ENCODE peak calls at places on chromosomes 3 and 15, in ten cellular contexts. Q is neural crest cell, N is amniotic epithelial cell, P is spleen, I is stromal cell of bone marrow, W is substantia nigra, J is kidney tubule cell, K is heart left ventricle, O is glomerular endothelial cell, C is HS-27A. D is an unnamed sample.

GRCh38 chr15:43948691-43949325 is 122.0 kb downstream of the WDR76 start:
- DNase-seq in Q (no peak), N (no peak), P (no peak), I (no peak), W (no peak), J (no peak), K (no peak), O (no peak), C (no peak), D (no peak)

GRCh38 chr15:74428442-74428787 is 5.3 kb downstream of the SEMA7A start:
- DNase-seq in Q (no peak), N (no peak), P (no peak), I (no peak), W (no peak), J (no peak), K (no peak), O (no peak), C (no peak), D (no peak)

GRCh38 chr3:153210660-153211059 is 48.6 kb downstream of the RAP2B start:
- DNase-seq in Q (no peak), N (peak), P (no peak), I (no peak), W (no peak), J (no peak), K (no peak), O (no peak), C (no peak), D (no peak)

GRCh38 chr3:171967932-171968678 is 71.3 kb upstream of the FNDC3B start:
- DNase-seq in Q (no peak), N (peak), P (no peak), I (peak), W (no peak), J (no peak), K (peak), O (no peak), C (no peak), D (no peak)

GRCh38 chr3:71104090-71104489 is 479.4 kb downstream of the FOXP1 start:
- DNase-seq in Q (no peak), N (peak), P (no peak), I (peak), W (no peak), J (peak), K (no peak), O (no peak), C (peak), D (no peak)

GRCh38 chr3:65785065-65785645 is 253.6 kb downstream of the MAGI1 start:
- DNase-seq in Q (no peak), N (peak), P (no peak), I (peak), W (no peak), J (peak), K (no peak), O (peak), C (peak), D (no peak)

GRCh38 chr3:177435301-177435700 is 238.0 kb upstream of the TBL1XR1 start:
- DNase-seq in Q (no peak), N (no peak), P (no peak), I (no peak), W (no peak), J (no peak), K (no peak), O (no peak), C (no peak), D (no peak)

GRCh38 chr3:12658593-12659058 is 5.3 kb downstream of the RAF1 start:
- DNase-seq in Q (no peak), N (peak), P (no peak), I (peak), W (no peak), J (peak), K (no peak), O (no peak), C (no peak), D (no peak)

GRCh38 chr3:178384302-178384939 is 151.8 kb upstream of the KCNMB2 start:
- DNase-seq in Q (no peak), N (peak), P (no peak), I (no peak), W (no peak), J (no peak), K (no peak), O (no peak), C (no peak), D (no peak)